ENCODE peak calls at places on chromosomes 11 and 22, in eight cellular contexts. B is uterus, U is IMR-90, L is A549, P is brain microvascular endothelial cell, D is neuronal stem cell, H is HCT116, E is pancreas. S is an unnamed sample.
A peak's percentile ranks its signal among the peaks of the same experiment; 100 is the strongest.

GRCh38 chr11:37411289-37411688 is 813.3 kb upstream of the RAG2 start:
- DNase-seq in B (no peak), U (no peak), L (no peak), P (no peak), D (no peak), H (no peak), E (no peak), S (no peak)

GRCh38 chr11:27328602-27329001 is 34.4 kb downstream of the CCDC34 start:
- DNase-seq in B (no peak), U (no peak), L (no peak), P (no peak), D (no peak), H (no peak), E (no peak), S (no peak)

GRCh38 chr11:82663535-82663934 is 70.1 kb downstream of the FAM181B start:
- DNase-seq in B (no peak), U (no peak), L (no peak), P (no peak), D (no peak), H (no peak), E (no peak), S (no peak)

GRCh38 chr22:35683560-35683959 is 34.1 kb upstream of the APOL5 start:
- DNase-seq in B (no peak), U (no peak), L (no peak), P (no peak), D (no peak), H (no peak), E (no peak), S (no peak)

GRCh38 chr11:28836285-28837081 is 728.3 kb downstream of the METTL15 start:
- DNase-seq in B (no peak), U (peak; percentile 99), L (peak; percentile 99), P (peak; percentile 97), D (peak; percentile 26), H (no peak), E (no peak), S (peak; percentile 95)

GRCh38 chr11:11391169-11391568 is 38.1 kb upstream of the CSNK2A3 start:
- DNase-seq in B (no peak), U (no peak), L (no peak), P (no peak), D (no peak), H (no peak), E (no peak), S (no peak)

GRCh38 chr11:17352925-17353227 is 1.3 kb downstream of the NCR3LG1 start:
- DNase-seq in B (peak; percentile 31), U (peak; percentile 34), L (peak; percentile 59), P (no peak), D (no peak), H (no peak), E (peak; percentile 50), S (peak; percentile 30)

GRCh38 chr11:114147389-114148382 is 88.2 kb downstream of the ZBTB16 start:
- DNase-seq in B (no peak), U (no peak), L (no peak), P (no peak), D (no peak), H (no peak), E (no peak), S (peak; percentile 30)

GRCh38 chr11:8638300-8638699 is 44.2 kb downstream of the TRIM66 start:
- DNase-seq in B (no peak), U (peak; percentile 45), L (no peak), P (peak; percentile 13), D (no peak), H (no peak), E (no peak), S (peak; percentile 47)

GRCh38 chr22:27886843-27887151 is 32.3 kb downstream of the PITPNB start:
- DNase-seq in B (no peak), U (no peak), L (no peak), P (no peak), D (no peak), H (no peak), E (no peak), S (no peak)
- H3K27ac ChIP-seq in B (peak overlapping the region; percentile 71), U (peak overlapping the region; percentile 89), L (no peak overlapping the region), P (no peak overlapping the region), D (no peak overlapping the region), H (no peak overlapping the region), E (no peak overlapping the region), S (peak overlapping the region; percentile 83)

GRCh38 chr11:64355078-64355940 is 3.7 kb upstream of the RPS6KA4 start:
- DNase-seq in B (peak; percentile 71), U (peak; percentile 77), L (peak; percentile 84), P (peak; percentile 65), D (no peak), H (peak; percentile 60), E (peak; percentile 89), S (peak; percentile 84)
- H3K4me3 ChIP-seq in B (no peak overlapping the region), U (peak overlapping the region; percentile 2), L (peak overlapping the region; percentile 32), P (peak overlapping the region; percentile 37), D (peak overlapping the region; percentile 53), H (peak overlapping the region; percentile 51), E (peak overlapping the region; percentile 14), S (no peak overlapping the region)

GRCh38 chr22:19607198-19608113 is 83.2 kb upstream of the CLDN5 start:
- DNase-seq in B (peak; percentile 68), U (peak; percentile 8), L (no peak), P (no peak), D (no peak), H (no peak), E (peak; percentile 27), S (peak; percentile 10)
- H3K27ac ChIP-seq in B (peak overlapping the region; percentile 50), U (no peak overlapping the region), L (no peak overlapping the region), P (no peak overlapping the region), D (no peak overlapping the region), H (no peak overlapping the region), E (no peak overlapping the region), S (no peak overlapping the region)

GRCh38 chr11:130237282-130238006 is 77.3 kb downstream of the ZBTB44 start:
- DNase-seq in B (no peak), U (peak; percentile 14), L (no peak), P (no peak), D (no peak), H (no peak), E (no peak), S (no peak)

DNA sequence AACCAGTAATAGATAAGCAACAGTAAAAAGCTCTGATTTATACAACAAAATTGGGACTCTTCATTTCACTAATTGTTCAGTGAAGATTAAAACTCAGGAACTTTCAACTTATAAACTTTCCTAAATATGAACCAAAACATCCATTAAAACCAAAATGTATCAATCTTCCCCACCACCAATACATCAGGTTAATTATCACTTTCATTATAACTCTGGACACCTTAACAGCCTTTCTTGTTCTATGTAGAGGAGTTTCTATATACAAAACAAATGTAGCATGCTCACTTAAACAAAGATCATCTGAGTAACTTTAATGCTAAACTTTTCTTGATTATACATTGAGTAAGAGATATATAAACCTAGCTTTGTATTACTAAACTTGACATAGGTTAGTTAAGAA is 74.7 kb downstream of the ST14 start:
- DNase-seq in B (no peak), U (no peak), L (no peak), P (no peak), D (no peak), H (no peak), E (no peak), S (no peak)
- H3K4me3 ChIP-seq in B (no peak overlapping the region), U (no peak overlapping the region), L (no peak overlapping the region), P (no peak overlapping the region), D (no peak overlapping the region), H (no peak overlapping the region), E (no peak overlapping the region), S (no peak overlapping the region)

DNA sequence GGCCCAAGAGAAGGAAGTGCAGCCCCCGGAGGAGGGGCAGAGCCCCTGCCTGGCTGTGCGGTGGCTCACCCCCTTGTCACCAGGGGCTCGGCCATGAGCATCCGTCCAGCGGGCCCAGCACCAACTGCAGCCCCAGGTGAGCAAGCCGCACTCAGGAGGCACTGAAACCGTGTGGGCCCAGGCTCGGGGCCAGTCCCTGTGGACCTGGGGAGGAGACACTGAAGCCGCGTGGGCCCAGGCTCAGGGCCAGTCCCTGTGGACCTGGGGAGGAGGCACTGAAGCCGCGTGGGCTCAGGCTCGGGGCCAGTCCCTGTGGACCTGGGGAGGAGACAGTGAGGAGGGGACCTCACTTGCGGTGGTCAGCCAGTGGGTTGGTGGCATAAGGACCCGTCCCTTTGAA is 13.9 kb downstream of the LSP1 start:
- DNase-seq in B (no peak), U (no peak), L (no peak), P (no peak), D (no peak), H (no peak), E (no peak), S (no peak)
- H3K27ac ChIP-seq in B (peak overlapping the region; percentile 87), U (no peak overlapping the region), L (peak overlapping the region; percentile 94), P (no peak overlapping the region), D (no peak overlapping the region), H (no peak overlapping the region), E (no peak overlapping the region), S (no peak overlapping the region)

GRCh38 chr22:40054486-40054885 is 59.7 kb downstream of the FAM83F start:
- DNase-seq in B (no peak), U (no peak), L (no peak), P (no peak), D (no peak), H (no peak), E (no peak), S (no peak)

GRCh38 chr22:40050258-40050657 is 55.5 kb downstream of the FAM83F start:
- DNase-seq in B (no peak), U (no peak), L (no peak), P (no peak), D (no peak), H (no peak), E (no peak), S (no peak)

GRCh38 chr22:40053460-40053859 is 58.7 kb downstream of the FAM83F start:
- DNase-seq in B (no peak), U (no peak), L (no peak), P (no peak), D (no peak), H (no peak), E (no peak), S (no peak)

GRCh38 chr22:40055143-40055926 is 60.6 kb downstream of the FAM83F start:
- DNase-seq in B (no peak), U (no peak), L (no peak), P (no peak), D (no peak), H (no peak), E (no peak), S (no peak)

GRCh38 chr22:40051322-40051721 is 56.6 kb downstream of the FAM83F start:
- DNase-seq in B (no peak), U (no peak), L (no peak), P (no peak), D (no peak), H (no peak), E (no peak), S (no peak)
- H3K4me3 ChIP-seq in B (no peak overlapping the region), U (no peak overlapping the region), L (no peak overlapping the region), P (no peak overlapping the region), D (no peak overlapping the region), H (no peak overlapping the region), E (no peak overlapping the region), S (no peak overlapping the region)

DNA sequence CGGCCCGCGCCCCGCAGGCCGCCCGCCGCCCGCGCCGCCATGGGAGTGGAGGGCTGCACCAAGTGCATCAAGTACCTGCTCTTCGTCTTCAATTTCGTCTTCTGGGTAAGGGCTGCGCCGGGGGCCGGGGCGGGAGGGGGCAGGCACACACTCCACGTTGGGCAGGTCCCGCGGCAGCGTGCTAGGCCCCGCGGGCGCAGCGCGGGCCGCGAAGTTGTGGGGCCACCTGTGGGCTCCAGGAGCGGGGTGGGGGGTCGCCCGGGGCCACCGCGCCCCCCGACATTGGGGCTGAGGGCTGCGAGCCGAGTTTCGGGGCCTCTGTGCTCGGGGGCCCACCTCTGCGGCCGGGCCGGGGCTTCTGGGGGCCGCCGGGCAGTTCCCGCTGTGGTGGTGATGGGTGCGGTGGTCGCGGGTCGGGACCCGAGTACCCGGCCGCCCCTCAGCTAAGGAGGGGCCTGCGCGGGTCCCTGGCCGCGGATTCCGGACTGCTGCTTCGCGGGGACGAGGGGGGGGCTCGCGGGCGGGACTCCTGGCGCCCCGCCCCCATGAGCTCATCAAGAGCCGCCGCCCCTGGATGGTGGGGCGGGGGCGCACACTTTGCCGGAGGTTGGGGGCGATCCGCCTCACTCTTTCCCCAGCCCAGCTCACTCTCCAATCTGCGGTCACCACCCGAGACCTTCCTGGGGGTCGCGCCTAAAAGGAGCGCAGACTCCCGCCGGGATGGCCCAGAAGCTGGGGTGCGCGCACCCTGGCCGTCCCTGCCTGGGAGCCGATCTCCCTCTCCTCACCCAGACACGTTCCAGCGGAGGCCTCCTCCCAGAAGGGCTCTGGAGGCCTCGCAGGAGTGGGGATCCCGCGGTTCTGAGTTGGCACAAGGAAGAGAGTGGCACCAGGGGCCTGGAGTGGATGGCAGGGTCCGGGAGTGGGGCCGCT is 667 bp downstream of the CD81 start:
- DNase-seq in B (peak; percentile 82), U (peak; percentile 33), L (peak; percentile 37), P (no peak), D (peak; percentile 56), H (no peak), E (peak; percentile 59), S (peak; percentile 68)
- H3K27ac ChIP-seq in B (peak overlapping the region; percentile 91), U (peak overlapping the region; percentile 91), L (peak overlapping the region; percentile 98), P (peak overlapping the region; percentile 45), D (no peak overlapping the region), H (peak overlapping the region; percentile 81), E (peak overlapping the region; percentile 88), S (peak overlapping the region; percentile 69)